ENCODE peak calls at places on chromosome 19, in five cellular contexts. U, Y, B, M and H are unnamed samples.
A peak's percentile ranks its signal among the peaks of the same experiment; 100 is the strongest.

GRCh38 chr19:9078651-9079050 is 8.2 kb upstream of the OR1M1 start:
- DNase-seq in U (no peak), M (no peak), Y (no peak), B (no peak), H (no peak)

GRCh38 chr19:17863520-17864182 is 3.9 kb downstream of the RPL18A start:
- DNase-seq in U (no peak), Y (no peak), M (no peak), B (no peak), H (peak; percentile 69)

GRCh38 chr19:51709575-51709974 is 14.2 kb downstream of the HAS1 start:
- DNase-seq in Y (no peak), B (no peak), U (no peak), M (no peak), H (no peak)

GRCh38 chr19:7833225-7834156 is 3.5 kb downstream of the EVI5L start:
- DNase-seq in B (no peak), U (peak; percentile 11), Y (peak; percentile 33), M (peak; percentile 93), H (peak; percentile 70)

GRCh38 chr19:50046649-50047503 is 21.1 kb downstream of the ZNF473 start:
- DNase-seq in U (no peak), B (no peak), Y (no peak), M (peak; percentile 29), H (peak; percentile 79)

GRCh38 chr19:14694867-14695266 is 5.0 kb downstream of the ZNF333 start:
- DNase-seq in U (no peak), B (no peak), Y (no peak), M (no peak), H (no peak)

GRCh38 chr19:5037936-5038335 is 69.0 kb downstream of the KDM4B start:
- DNase-seq in U (no peak), B (peak; percentile 69), M (no peak), Y (no peak), H (no peak)

GRCh38 chr19:2110822-2111221 is 14.1 kb downstream of the IZUMO4 start:
- DNase-seq in B (no peak), U (no peak), M (no peak), Y (no peak), H (peak; percentile 94)

GRCh38 chr19:53810891-53811290 is 13.2 kb downstream of the NLRP12 start:
- DNase-seq in Y (no peak), B (no peak), M (no peak), U (no peak), H (no peak)

GRCh38 chr19:1944088-1944915 is 3.3 kb downstream of the CSNK1G2 start:
- DNase-seq in Y (no peak), B (no peak), U (no peak), M (peak; percentile 33), H (no peak)

GRCh38 chr19:17483605-17484002 is 13.3 kb downstream of the SLC27A1 start:
- DNase-seq in U (no peak), Y (no peak), B (no peak), M (no peak), H (no peak)

GRCh38 chr19:45774765-45775164 is 5.7 kb upstream of the SIX5 start:
- DNase-seq in B (no peak), U (no peak), M (no peak), Y (no peak), H (no peak)

GRCh38 chr19:51242881-51243280 is 8.0 kb upstream of the SIGLECL1 start:
- DNase-seq in M (no peak), Y (no peak), U (no peak), B (no peak), H (no peak)

GRCh38 chr19:18879579-18880373 is 16.2 kb downstream of the CERS1 start:
- DNase-seq in B (no peak), U (peak; percentile 22), Y (no peak), M (peak; percentile 71), H (no peak)

GRCh38 chr19:7941895-7942596 is 1.4 kb downstream of the TIMM44 start:
- DNase-seq in M (no peak), Y (no peak), B (no peak), U (no peak), H (no peak)

GRCh38 chr19:31991984-31992655 is 353.3 kb upstream of the ZNF507 start:
- DNase-seq in U (no peak), Y (no peak), M (no peak), B (no peak), H (no peak)

GRCh38 chr19:41521860-41522555 is 54.0 kb upstream of the CEACAM21 start:
- DNase-seq in B (no peak), Y (no peak), U (no peak), M (no peak), H (no peak)

GRCh38 chr19:10603084-10603872 is 16.2 kb upstream of the AP1M2 start:
- DNase-seq in Y (no peak), B (no peak), M (peak; percentile 57), U (no peak), H (no peak)

GRCh38 chr19:3154957-3155736 is 19.3 kb downstream of the GNA15 start:
- DNase-seq in M (peak; percentile 61), B (no peak), Y (peak; percentile 95), U (peak; percentile 99), H (no peak)

GRCh38 chr19:28465317-28466086 is 747.4 kb downstream of the UQCRFS1 start:
- DNase-seq in Y (no peak), U (no peak), M (no peak), B (no peak), H (no peak)

GRCh38 chr19:1882089-1882785 is 3.1 kb downstream of the ABHD17A start:
- DNase-seq in Y (no peak), M (no peak), B (no peak), U (no peak), H (peak; percentile 25)

GRCh38 chr19:1057185-1057857 is 9.6 kb upstream of the ARHGAP45 start:
- DNase-seq in B (peak; percentile 7), U (peak; percentile 73), Y (peak; percentile 73), M (no peak), H (no peak)

GRCh38 chr19:55353803-55354697 is 469 bp downstream of the COX6B2 start:
- DNase-seq in U (no peak), B (peak; percentile 5), M (peak; percentile 79), Y (peak; percentile 38), H (no peak)

GRCh38 chr19:43755256-43755801 is 567 bp upstream of the SMG9 start:
- DNase-seq in M (peak; percentile 86), U (no peak), Y (peak; percentile 61), B (peak; percentile 89), H (peak; percentile 78)

GRCh38 chr19:38213911-38214625 is 10.0 kb downstream of the DPF1 start:
- DNase-seq in U (peak; percentile 27), M (no peak), B (no peak), Y (peak; percentile 24), H (no peak)

GRCh38 chr19:10402441-10403038 is 802 bp downstream of the CDC37 start:
- DNase-seq in M (no peak), Y (no peak), U (peak; percentile 18), B (no peak), H (no peak)

GRCh38 chr19:17209126-17210036 is 5.8 kb upstream of the USE1 start:
- DNase-seq in M (peak; percentile 30), Y (no peak), B (no peak), U (peak; percentile 7), H (peak; percentile 42)

GRCh38 chr19:42189133-42189532 is 28.3 kb downstream of the DEDD2 start:
- DNase-seq in U (no peak), Y (no peak), M (no peak), B (no peak), H (no peak)